ENCODE peak calls at places on chromosomes 7 and 10, in nine cellular contexts. Y is activated CD4-positive, CD25-positive, alpha-beta regulatory T cell; E is fibroblast of the conjunctiva; C is NCI-H460; L is thoracic aorta; I is stimulated activated CD4-positive, alpha-beta T cell treated with anti-CD3 and anti-CD28 coated beads, Interleukin-1b, Interleukin-23, amount 100 ng/mL, for 24 hours; T is nephron progenitor cell; H is C1 segment of cervical spinal cord; M is left lung. J is an unnamed sample.

GRCh38 chr7:604038-604883 is 84.6 kb upstream of the PDGFA start:
- DNase-seq in Y (peak; percentile 91), L (peak; percentile 90), C (no peak), T (no peak), I (peak; percentile 95), H (peak; percentile 35), E (no peak), M (peak; percentile 89), J (peak; percentile 78)

GRCh38 chr7:157386979-157387800 is 50.4 kb downstream of the DNAJB6 start:
- DNase-seq in L (peak; percentile 75), Y (peak; percentile 78), M (peak; percentile 91), H (peak; percentile 28), C (peak; percentile 80), E (peak; percentile 43), I (peak; percentile 80), T (peak; percentile 80), J (peak; percentile 89)

GRCh38 chr7:55534262-55534915 is 37.9 kb downstream of the VOPP1 start:
- DNase-seq in E (no peak), L (no peak), C (no peak), Y (peak; percentile 48), T (no peak), H (no peak), I (peak; percentile 67), M (no peak), J (no peak)

GRCh38 chr10:78597791-78598555 is 470.8 kb upstream of the ZMIZ1 start:
- DNase-seq in C (no peak), T (no peak), I (no peak), Y (no peak), M (no peak), E (no peak), L (no peak), H (no peak), J (no peak)

GRCh38 chr7:151925446-151926335 is 30.6 kb upstream of the GALNTL5 start:
- DNase-seq in C (no peak), H (no peak), E (no peak), M (peak; percentile 85), T (no peak), Y (no peak), L (no peak), I (no peak), J (no peak)

GRCh38 chr10:86723009-86723408 is 33.4 kb upstream of the BMPR1A start:
- DNase-seq in H (no peak), Y (no peak), T (no peak), L (no peak), I (no peak), E (no peak), C (no peak), M (no peak), J (no peak)

GRCh38 chr10:71331736-71332135 is 12.7 kb downstream of the SLC29A3 start:
- DNase-seq in T (no peak), M (no peak), L (no peak), C (no peak), I (no peak), E (no peak), Y (no peak), H (no peak), J (no peak)

GRCh38 chr10:86018735-86019058 is 347.9 kb downstream of the GRID1 start:
- DNase-seq in E (no peak), I (no peak), C (no peak), L (no peak), M (no peak), T (no peak), Y (no peak), H (no peak), J (no peak)

GRCh38 chr7:74332373-74333176 is 43.4 kb downstream of the CLIP2 start:
- DNase-seq in I (no peak), L (no peak), C (no peak), H (no peak), M (no peak), T (no peak), E (no peak), Y (no peak), J (peak; percentile 64)

GRCh38 chr10:107616463-107617131 is 452.1 kb upstream of the SORCS1 start:
- DNase-seq in M (no peak), E (peak; percentile 58), I (no peak), Y (no peak), H (no peak), L (no peak), C (peak; percentile 67), T (no peak), J (no peak)

GRCh38 chr7:107697246-107698044 is 36.8 kb downstream of the SLC26A4 start:
- DNase-seq in H (no peak), L (no peak), E (no peak), T (no peak), M (no peak), C (no peak), Y (no peak), I (no peak), J (no peak)

GRCh38 chr10:15433850-15434537 is 62.9 kb upstream of the FAM171A1 start:
- DNase-seq in I (no peak), L (no peak), H (no peak), Y (no peak), M (no peak), C (peak; percentile 61), E (peak; percentile 51), T (peak; percentile 44), J (peak; percentile 87)

GRCh38 chr10:126501828-126502227 is 113.6 kb upstream of the ADAM12 start:
- DNase-seq in I (no peak), Y (no peak), M (no peak), H (no peak), L (no peak), C (no peak), E (no peak), T (no peak), J (no peak)

GRCh38 chr10:101564490-101564991 is 23.5 kb downstream of the POLL start:
- DNase-seq in I (no peak), H (no peak), Y (no peak), M (no peak), C (no peak), L (no peak), E (no peak), T (no peak), J (no peak)

J was measured in left kidney.